ENCODE peak calls at places on chromosomes 5 and 9, in nine cellular contexts. W, V, M, J, P, C, Q, K and E are unnamed samples.

GRCh38 chr5:157245477-157245876 is 20.4 kb upstream of the CYFIP2 start:
- DNase-seq in P (no peak), K (no peak), W (no peak), C (no peak), Q (no peak), J (no peak), M (no peak), V (no peak), E (peak)

GRCh38 chr9:107504585-107505455 is 15.3 kb upstream of the KLF4 start:
- DNase-seq in Q (peak), P (peak), C (no peak), M (no peak), J (no peak), W (no peak), K (no peak), V (no peak), E (no peak)

GRCh38 chr5:101663543-101663942 is 632.5 kb downstream of the SLCO4C1 start:
- DNase-seq in P (no peak), K (no peak), C (no peak), V (no peak), J (peak), W (no peak), Q (no peak), M (no peak), E (no peak)

GRCh38 chr9:116000748-116001329 is 152.8 kb upstream of the PAPPA start:
- DNase-seq in Q (no peak), P (no peak), J (peak), K (no peak), M (no peak), C (peak), V (no peak), W (no peak), E (peak)

GRCh38 chr9:72305102-72305546 is 59.9 kb downstream of the ZFAND5 start:
- DNase-seq in J (peak), V (no peak), C (peak), W (peak), P (peak), Q (peak), K (no peak), M (peak), E (peak)

GRCh38 chr5:98454407-98454806 is 319.1 kb upstream of the RGMB start:
- DNase-seq in C (no peak), W (no peak), V (no peak), M (no peak), Q (no peak), K (no peak), J (no peak), P (no peak), E (no peak)

GRCh38 chr5:64690417-64691151 is at the start of gene SHISAL2B:
- DNase-seq in W (no peak), P (no peak), Q (peak), V (no peak), J (no peak), M (no peak), K (no peak), C (peak), E (peak)

GRCh38 chr5:151770383-151771258 is 1.1 kb upstream of the G3BP1 start:
- DNase-seq in W (peak), V (no peak), C (peak), J (no peak), Q (peak), P (peak), K (no peak), M (no peak), E (peak)

GRCh38 chr5:140469259-140469658 is 67.6 kb downstream of the ANKHD1 start:
- DNase-seq in V (no peak), Q (no peak), K (no peak), J (no peak), W (no peak), M (no peak), C (no peak), P (no peak), E (no peak)

GRCh38 chr9:94150279-94150828 is 66.1 kb downstream of the PTPDC1 start:
- DNase-seq in P (no peak), M (no peak), C (peak), K (no peak), Q (no peak), J (no peak), W (no peak), V (no peak), E (no peak)

GRCh38 chr5:124742983-124743533 is 3.4 kb downstream of the ZNF608 start:
- DNase-seq in W (no peak), K (no peak), C (no peak), Q (no peak), M (no peak), J (no peak), V (no peak), P (peak), E (no peak)

GRCh38 chr5:126178521-126178920 is 244.7 kb upstream of the GRAMD2B start:
- DNase-seq in J (no peak), K (no peak), V (no peak), Q (no peak), C (no peak), W (no peak), M (no peak), P (no peak), E (no peak)

GRCh38 chr9:37406603-37407401 is 15.7 kb upstream of the GRHPR start:
- DNase-seq in K (no peak), C (no peak), W (no peak), P (peak), J (no peak), M (no peak), V (no peak), Q (peak), E (no peak)

GRCh38 chr9:91166796-91167366 is 194.8 kb downstream of the AUH start:
- DNase-seq in J (no peak), W (no peak), M (no peak), P (no peak), V (no peak), C (peak), Q (no peak), K (no peak), E (peak)

GRCh38 chr5:53170748-53171349 is 61.3 kb upstream of the MOCS2 start:
- DNase-seq in V (no peak), W (no peak), M (no peak), P (peak), C (peak), J (peak), K (no peak), Q (no peak), E (peak)

GRCh38 chr5:149961186-149961685 is 678 bp downstream of the SLC26A2 start:
- DNase-seq in V (no peak), P (no peak), Q (no peak), M (no peak), W (no peak), C (no peak), K (no peak), J (no peak), E (no peak)

GRCh38 chr5:73305386-73305785 is 132.4 kb downstream of the TMEM174 start:
- DNase-seq in W (no peak), M (no peak), C (no peak), P (no peak), V (no peak), Q (no peak), J (no peak), K (no peak), E (no peak)

GRCh38 chr9:74001382-74001781 is 495.8 kb upstream of the RORB start:
- DNase-seq in M (no peak), Q (no peak), J (no peak), W (no peak), P (no peak), K (no peak), V (no peak), C (no peak), E (no peak)

GRCh38 chr5:321233-321725 is at the start of gene AHRR:
- DNase-seq in J (peak), P (peak), K (no peak), W (no peak), C (peak), M (peak), V (no peak), Q (no peak), E (peak)

GRCh38 chr9:75626860-75627259 is 263.6 kb upstream of the PCSK5 start:
- DNase-seq in M (no peak), P (no peak), Q (no peak), C (no peak), V (no peak), J (no peak), K (no peak), W (no peak), E (no peak)

GRCh38 chr5:90096415-90097081 is 313.0 kb downstream of the CETN3 start:
- DNase-seq in P (peak), Q (no peak), W (no peak), M (no peak), J (no peak), C (no peak), V (no peak), K (no peak), E (peak)

GRCh38 chr5:177388521-177389052 is 4.4 kb downstream of the SLC34A1 start:
- DNase-seq in C (no peak), J (no peak), M (no peak), V (no peak), Q (no peak), K (no peak), P (no peak), W (no peak), E (no peak)

GRCh38 chr5:88085462-88085861 is 183.2 kb downstream of the TMEM161B start:
- DNase-seq in K (no peak), W (no peak), V (no peak), J (no peak), Q (no peak), P (no peak), M (no peak), C (no peak), E (no peak)

GRCh38 chr9:114061830-114062474 is 16.1 kb downstream of the AMBP start:
- DNase-seq in C (no peak), Q (no peak), P (no peak), W (no peak), V (no peak), J (no peak), K (no peak), M (no peak), E (no peak)

GRCh38 chr5:78594946-78595921 is 53.3 kb downstream of the LHFPL2 start:
- DNase-seq in M (no peak), K (no peak), J (no peak), V (no peak), Q (no peak), C (no peak), W (no peak), P (peak), E (no peak)

GRCh38 chr5:126676195-126676624 is 75.5 kb downstream of the PHAX start:
- DNase-seq in C (peak), Q (no peak), P (peak), M (peak), K (peak), V (peak), J (peak), W (peak), E (peak)

GRCh38 chr5:22591461-22591860 is 261.7 kb downstream of the CDH12 start:
- DNase-seq in W (no peak), J (no peak), K (no peak), M (no peak), Q (no peak), P (no peak), C (no peak), V (no peak), E (no peak)

GRCh38 chr9:103731541-103731940 is 362.6 kb upstream of the SMC2 start:
- DNase-seq in K (no peak), W (no peak), C (no peak), V (no peak), M (no peak), Q (no peak), P (no peak), J (no peak), E (no peak)

GRCh38 chr5:40431734-40432133 is 248.0 kb upstream of the PTGER4 start:
- DNase-seq in P (no peak), M (no peak), Q (no peak), K (no peak), J (no peak), W (no peak), V (no peak), C (no peak), E (no peak)